ENCODE peak calls at places on chromosomes 6 and 20, in four cellular contexts. One of them, this sample, is unnamed.

GRCh38 chr20:13857304-13857703 is 72.5 kb downstream of the NDUFAF5 start:
- DNase-seq in GM12878: no peak
- DNase-seq in HL-60: no peak
- DNase-seq in K562: no peak
- DNase-seq in this sample: no peak

GRCh38 chr6:143223895-143224294 is 163.2 kb downstream of the AIG1 start:
- DNase-seq in GM12878: no peak
- DNase-seq in HL-60: no peak
- DNase-seq in K562: no peak
- DNase-seq in this sample: no peak

GRCh38 chr6:70108230-70108629 is 194.7 kb downstream of the COL9A1 start:
- DNase-seq in GM12878: peak
- DNase-seq in HL-60: no peak
- DNase-seq in K562: peak
- DNase-seq in this sample: peak

GRCh38 chr6:144055121-144055931 is 40.0 kb downstream of the SF3B5 start:
- DNase-seq in GM12878: no peak
- DNase-seq in HL-60: no peak
- DNase-seq in K562: no peak
- DNase-seq in this sample: no peak

GRCh38 chr6:139291813-139292619 is at the start of gene TXLNB:
- DNase-seq in GM12878: peak
- DNase-seq in HL-60: peak
- DNase-seq in K562: no peak
- DNase-seq in this sample: peak

GRCh38 chr20:364905-365794 is 15.4 kb upstream of the TRIB3 start:
- DNase-seq in GM12878: no peak
- DNase-seq in HL-60: no peak
- DNase-seq in K562: peak
- DNase-seq in this sample: no peak

GRCh38 chr6:91042656-91043055 is 455.8 kb upstream of the MAP3K7 start:
- DNase-seq in GM12878: no peak
- DNase-seq in HL-60: no peak
- DNase-seq in K562: no peak
- DNase-seq in this sample: no peak

GRCh38 chr6:77425676-77426075 is 37.6 kb downstream of the HTR1B start:
- DNase-seq in GM12878: no peak
- DNase-seq in HL-60: no peak
- DNase-seq in K562: no peak
- DNase-seq in this sample: no peak

GRCh38 chr6:41352907-41353306 is 17.5 kb downstream of the NCR2 start:
- DNase-seq in GM12878: no peak
- DNase-seq in HL-60: no peak
- DNase-seq in K562: no peak
- DNase-seq in this sample: no peak

GRCh38 chr6:43143235-43144124 is 27.6 kb upstream of the SRF start:
- DNase-seq in GM12878: no peak
- DNase-seq in HL-60: peak
- DNase-seq in K562: peak
- DNase-seq in this sample: peak

GRCh38 chr20:23257106-23257761 is 93.4 kb upstream of the NXT1 start:
- DNase-seq in GM12878: no peak
- DNase-seq in HL-60: no peak
- DNase-seq in K562: no peak
- DNase-seq in this sample: no peak

GRCh38 chr6:90249458-90249857 is 47.2 kb downstream of the BACH2 start:
- DNase-seq in GM12878: no peak
- DNase-seq in HL-60: no peak
- DNase-seq in K562: no peak
- DNase-seq in this sample: no peak

GRCh38 chr6:111105578-111105977 is 18.3 kb downstream of the SLC16A10 start:
- DNase-seq in GM12878: no peak
- DNase-seq in HL-60: no peak
- DNase-seq in K562: peak
- DNase-seq in this sample: no peak

GRCh38 chr6:154479388-154480143 is 30.9 kb downstream of the CNKSR3 start:
- DNase-seq in GM12878: no peak
- DNase-seq in HL-60: no peak
- DNase-seq in K562: no peak
- DNase-seq in this sample: no peak

GRCh38 chr6:1082040-1082935 is 229.6 kb upstream of the FOXQ1 start:
- DNase-seq in GM12878: no peak
- DNase-seq in HL-60: no peak
- DNase-seq in K562: no peak
- DNase-seq in this sample: no peak

GRCh38 chr6:145544031-145544430 is 191.3 kb downstream of the EPM2A start:
- DNase-seq in GM12878: no peak
- DNase-seq in HL-60: no peak
- DNase-seq in K562: no peak
- DNase-seq in this sample: no peak

GRCh38 chr6:128179890-128180440 is 279.1 kb upstream of the THEMIS start:
- DNase-seq in GM12878: no peak
- DNase-seq in HL-60: no peak
- DNase-seq in K562: no peak
- DNase-seq in this sample: no peak

GRCh38 chr20:21289651-21290050 is 13.5 kb upstream of the XRN2 start:
- DNase-seq in GM12878: no peak
- DNase-seq in HL-60: no peak
- DNase-seq in K562: no peak
- DNase-seq in this sample: no peak

GRCh38 chr6:82246370-82246769 is 1.2 kb downstream of the IBTK start:
- DNase-seq in GM12878: no peak
- DNase-seq in HL-60: no peak
- DNase-seq in K562: peak
- DNase-seq in this sample: no peak

GRCh38 chr6:28383235-28384142 is 16.1 kb downstream of the ZSCAN12 start:
- DNase-seq in GM12878: no peak
- DNase-seq in HL-60: peak
- DNase-seq in K562: peak
- DNase-seq in this sample: peak

GRCh38 chr20:16953858-16954257 is 205.7 kb downstream of the OTOR start:
- DNase-seq in GM12878: no peak
- DNase-seq in HL-60: no peak
- DNase-seq in K562: no peak
- DNase-seq in this sample: no peak

GRCh38 chr20:4776079-4776630 is 54.4 kb downstream of the PRND start:
- DNase-seq in GM12878: no peak
- DNase-seq in HL-60: no peak
- DNase-seq in K562: no peak
- DNase-seq in this sample: no peak

GRCh38 chr6:140061422-140062041 is 687.1 kb upstream of the CITED2 start:
- DNase-seq in GM12878: no peak
- DNase-seq in HL-60: no peak
- DNase-seq in K562: no peak
- DNase-seq in this sample: no peak

GRCh38 chr20:61628901-61629300 is 376.8 kb downstream of the CDH4 start:
- DNase-seq in GM12878: no peak
- DNase-seq in HL-60: no peak
- DNase-seq in K562: no peak
- DNase-seq in this sample: no peak

GRCh38 chr20:52754366-52754765 is 217.8 kb upstream of the TSHZ2 start:
- DNase-seq in GM12878: no peak
- DNase-seq in HL-60: no peak
- DNase-seq in K562: no peak
- DNase-seq in this sample: no peak

GRCh38 chr20:38658879-38659612 is 57.4 kb downstream of the ARHGAP40 start:
- DNase-seq in GM12878: no peak
- DNase-seq in HL-60: peak
- DNase-seq in K562: peak
- DNase-seq in this sample: no peak

GRCh38 chr20:61736001-61736635 is 329.6 kb downstream of the TAF4 start:
- DNase-seq in GM12878: no peak
- DNase-seq in HL-60: no peak
- DNase-seq in K562: no peak
- DNase-seq in this sample: no peak

GRCh38 chr6:40222354-40222753 is 288.1 kb upstream of the MOCS1 start:
- DNase-seq in GM12878: no peak
- DNase-seq in HL-60: no peak
- DNase-seq in K562: no peak
- DNase-seq in this sample: no peak

GRCh38 chr20:50462093-50462685 is 48.0 kb upstream of the PTPN1 start:
- DNase-seq in GM12878: no peak
- DNase-seq in HL-60: no peak
- DNase-seq in K562: no peak
- DNase-seq in this sample: no peak

GRCh38 chr6:31394381-31394780 is 9.0 kb upstream of the MICA start:
- DNase-seq in GM12878: no peak
- DNase-seq in HL-60: no peak
- DNase-seq in K562: no peak
- DNase-seq in this sample: no peak

GRCh38 chr6:10030942-10031537 is 383.8 kb downstream of the TFAP2A start:
- DNase-seq in GM12878: no peak
- DNase-seq in HL-60: no peak
- DNase-seq in K562: peak
- DNase-seq in this sample: no peak

GRCh38 chr6:160831751-160832150 is 129.7 kb downstream of the PLG start:
- DNase-seq in GM12878: no peak
- DNase-seq in HL-60: no peak
- DNase-seq in K562: no peak
- DNase-seq in this sample: no peak

GRCh38 chr6:25578538-25578937 is 73.5 kb upstream of the SCGN start:
- DNase-seq in GM12878: no peak
- DNase-seq in HL-60: no peak
- DNase-seq in K562: no peak
- DNase-seq in this sample: no peak

GRCh38 chr20:59778615-59779200 is 154.7 kb downstream of the SYCP2 start:
- DNase-seq in GM12878: no peak
- DNase-seq in HL-60: no peak
- DNase-seq in K562: no peak
- DNase-seq in this sample: no peak

GRCh38 chr20:59777321-59777705 is 156.1 kb downstream of the SYCP2 start:
- DNase-seq in GM12878: no peak
- DNase-seq in HL-60: no peak
- DNase-seq in K562: no peak
- DNase-seq in this sample: no peak

GRCh38 chr20:59779656-59780380 is 153.6 kb downstream of the SYCP2 start:
- DNase-seq in GM12878: no peak
- DNase-seq in HL-60: no peak
- DNase-seq in K562: no peak
- DNase-seq in this sample: no peak

GRCh38 chr20:59776626-59777320 is 156.7 kb downstream of the SYCP2 start:
- DNase-seq in GM12878: no peak
- DNase-seq in HL-60: no peak
- DNase-seq in K562: no peak
- DNase-seq in this sample: no peak

GRCh38 chr20:59777814-59778575 is 155.4 kb downstream of the SYCP2 start:
- DNase-seq in GM12878: no peak
- DNase-seq in HL-60: no peak
- DNase-seq in K562: no peak
- DNase-seq in this sample: no peak
- TF ChIP-seq SPI1 in GM12878: no peak
- TF ChIP-seq SPI1 in HL-60: no peak
- TF ChIP-seq SPI1 in K562: no peak
- TF ChIP-seq SPI1 in this sample: no peak

GRCh38 chr6:45832063-45832462 is 183.6 kb downstream of the CLIC5 start:
- DNase-seq in GM12878: no peak
- DNase-seq in HL-60: no peak
- DNase-seq in K562: no peak
- DNase-seq in this sample: no peak
- TF ChIP-seq SPI1 in GM12878: peak
- TF ChIP-seq SPI1 in HL-60: no peak
- TF ChIP-seq SPI1 in K562: no peak
- TF ChIP-seq SPI1 in this sample: peak

DNA sequence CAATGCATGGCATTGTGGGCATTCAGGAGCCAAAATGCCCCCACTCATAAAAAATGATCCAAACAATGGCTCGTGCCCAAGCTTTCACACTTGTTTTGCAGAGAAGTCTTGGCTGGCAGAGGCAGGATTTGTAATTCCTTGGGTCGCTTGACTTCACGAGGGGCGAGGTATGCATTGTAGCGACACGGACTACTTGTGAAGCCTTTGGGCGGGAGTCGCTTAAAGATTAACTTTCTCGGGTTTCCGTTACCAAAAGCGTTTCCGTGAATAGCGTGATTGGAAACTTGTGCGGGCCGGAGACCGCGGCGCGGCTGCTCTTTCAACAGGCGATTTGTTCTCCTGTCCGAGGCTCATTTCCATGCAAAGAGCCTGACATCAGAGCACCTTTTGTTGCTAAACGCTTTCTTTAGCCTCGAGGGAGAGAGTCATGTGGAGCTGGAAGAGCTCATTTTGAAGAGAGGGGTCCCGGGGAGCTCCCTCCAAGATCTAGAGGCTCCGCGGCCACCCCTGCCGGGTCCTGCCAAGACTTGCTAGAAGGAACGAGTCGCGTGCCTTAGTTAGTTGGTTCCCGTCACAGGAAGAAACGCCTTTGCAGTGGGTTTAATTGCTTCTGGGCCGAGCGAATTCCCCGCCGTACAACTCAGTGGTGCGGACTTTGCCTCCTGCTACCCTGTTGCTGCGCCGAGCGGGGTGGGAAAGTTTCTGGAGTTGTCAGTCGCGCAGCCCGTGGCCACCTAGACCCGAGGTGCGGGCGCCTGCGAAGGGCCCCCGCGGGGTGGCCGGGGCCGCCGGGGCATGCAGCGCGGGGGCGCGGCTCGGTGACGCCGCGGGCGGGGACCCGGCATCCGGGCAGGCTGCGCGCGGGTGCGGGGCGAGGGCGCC is at the start of gene SASH1:
- DNase-seq in GM12878: peak
- DNase-seq in HL-60: peak
- DNase-seq in K562: no peak
- DNase-seq in this sample: no peak
- TF ChIP-seq SPI1 in GM12878: no peak
- TF ChIP-seq SPI1 in HL-60: no peak
- TF ChIP-seq SPI1 in K562: no peak
- TF ChIP-seq SPI1 in this sample: no peak

GRCh38 chr6:49406241-49406970 is 56.6 kb downstream of the MMUT start:
- DNase-seq in GM12878: no peak
- DNase-seq in HL-60: no peak
- DNase-seq in K562: no peak
- DNase-seq in this sample: no peak

GRCh38 chr6:49410564-49410963 is 52.5 kb downstream of the MMUT start:
- DNase-seq in GM12878: no peak
- DNase-seq in HL-60: no peak
- DNase-seq in K562: no peak
- DNase-seq in this sample: no peak

GRCh38 chr6:49415358-49415757 is 47.7 kb downstream of the MMUT start:
- DNase-seq in GM12878: no peak
- DNase-seq in HL-60: no peak
- DNase-seq in K562: no peak
- DNase-seq in this sample: no peak

DNA sequence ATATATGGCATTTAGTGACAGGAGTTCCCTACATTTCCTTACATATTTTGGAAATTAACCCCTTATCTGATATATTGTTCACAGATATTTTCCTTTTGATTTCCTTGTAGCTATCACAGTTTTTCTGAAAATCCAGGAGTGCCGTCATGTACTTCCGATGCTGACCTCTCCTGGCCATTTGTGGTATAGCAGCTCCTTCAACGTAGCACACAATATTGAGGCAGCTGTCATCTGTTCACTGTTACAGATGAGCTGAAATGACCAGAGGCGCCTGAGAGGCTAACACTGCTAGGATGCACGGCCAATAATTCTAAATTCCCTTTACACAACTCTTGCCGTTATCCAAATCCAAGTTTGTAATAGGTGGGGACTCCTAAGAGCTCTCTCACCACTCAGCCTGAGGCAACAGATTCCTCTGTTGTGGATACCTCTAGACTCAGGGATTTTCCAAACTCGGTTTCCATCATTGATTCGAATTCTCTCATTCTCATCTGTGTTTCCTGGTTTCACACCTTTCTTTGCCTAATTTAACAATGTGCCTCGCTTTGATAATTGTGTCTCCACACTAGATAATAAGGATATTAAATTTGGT is 53.0 kb downstream of the MMUT start:
- DNase-seq in GM12878: peak
- DNase-seq in HL-60: peak
- DNase-seq in K562: peak
- DNase-seq in this sample: peak
- TF ChIP-seq SPI1 in GM12878: no peak
- TF ChIP-seq SPI1 in HL-60: no peak
- TF ChIP-seq SPI1 in K562: no peak
- TF ChIP-seq SPI1 in this sample: no peak